ENCODE peak calls at places on chromosomes 7 and 10, in six cellular contexts. One of them, this sample, is unnamed.
A peak's percentile ranks its signal among the peaks of the same experiment; 100 is the strongest.

GRCh38 chr10:126049741-126050140 is 153.4 kb downstream of the FANK1 start:
- DNase-seq in IMR-90: peak; percentile 86
- DNase-seq in psoas muscle: no peak
- DNase-seq in mammary epithelial cell: peak; percentile 75
- DNase-seq in kidney epithelial cell: no peak
- DNase-seq in HCT116: no peak
- DNase-seq in this sample: no peak

GRCh38 chr7:20030915-20031362 is 186.2 kb downstream of the MACC1 start:
- DNase-seq in psoas muscle: no peak
- DNase-seq in mammary epithelial cell: peak; percentile 62
- DNase-seq in HCT116: peak; percentile 2
- DNase-seq in IMR-90: peak; percentile 50
- DNase-seq in kidney epithelial cell: no peak
- DNase-seq in this sample: no peak

GRCh38 chr10:25078659-25079429 is 62.4 kb downstream of the THNSL1 start:
- DNase-seq in IMR-90: no peak
- DNase-seq in psoas muscle: no peak
- DNase-seq in HCT116: no peak
- DNase-seq in kidney epithelial cell: no peak
- DNase-seq in mammary epithelial cell: no peak
- DNase-seq in this sample: no peak

GRCh38 chr7:150856303-150857275 is 4.3 kb downstream of the AOC1 start:
- DNase-seq in HCT116: no peak
- DNase-seq in psoas muscle: no peak
- DNase-seq in IMR-90: no peak
- DNase-seq in kidney epithelial cell: no peak
- DNase-seq in mammary epithelial cell: no peak
- DNase-seq in this sample: no peak

GRCh38 chr7:12746211-12746610 is 58.8 kb downstream of the ARL4A start:
- DNase-seq in mammary epithelial cell: no peak
- DNase-seq in IMR-90: no peak
- DNase-seq in psoas muscle: no peak
- DNase-seq in HCT116: no peak
- DNase-seq in kidney epithelial cell: no peak
- DNase-seq in this sample: no peak

GRCh38 chr7:117323585-117323876 is 673 bp upstream of the WNT2 start:
- DNase-seq in mammary epithelial cell: no peak
- DNase-seq in psoas muscle: no peak
- DNase-seq in HCT116: no peak
- DNase-seq in IMR-90: no peak
- DNase-seq in kidney epithelial cell: no peak
- DNase-seq in this sample: no peak

GRCh38 chr7:128450913-128451312 is 4.8 kb upstream of the HILPDA start:
- DNase-seq in mammary epithelial cell: no peak
- DNase-seq in psoas muscle: no peak
- DNase-seq in IMR-90: no peak
- DNase-seq in HCT116: no peak
- DNase-seq in kidney epithelial cell: no peak
- DNase-seq in this sample: no peak

GRCh38 chr7:129843982-129844840 is 108.5 kb downstream of the UBE2H start:
- DNase-seq in kidney epithelial cell: no peak
- DNase-seq in mammary epithelial cell: no peak
- DNase-seq in IMR-90: no peak
- DNase-seq in psoas muscle: no peak
- DNase-seq in HCT116: no peak
- DNase-seq in this sample: no peak

GRCh38 chr7:77651544-77652162 is 44.6 kb upstream of the RSBN1L start:
- DNase-seq in HCT116: peak; percentile 13
- DNase-seq in psoas muscle: no peak
- DNase-seq in IMR-90: peak; percentile 47
- DNase-seq in kidney epithelial cell: no peak
- DNase-seq in mammary epithelial cell: no peak
- DNase-seq in this sample: peak; percentile 45

GRCh38 chr7:133934262-133934973 is 192.7 kb upstream of the LRGUK start:
- DNase-seq in kidney epithelial cell: no peak
- DNase-seq in IMR-90: peak; percentile 31
- DNase-seq in psoas muscle: no peak
- DNase-seq in HCT116: no peak
- DNase-seq in mammary epithelial cell: no peak
- DNase-seq in this sample: no peak

GRCh38 chr10:114577133-114577532 is 80.9 kb downstream of the ABLIM1 start:
- DNase-seq in mammary epithelial cell: peak; percentile 74
- DNase-seq in IMR-90: peak; percentile 93
- DNase-seq in kidney epithelial cell: peak; percentile 56
- DNase-seq in HCT116: no peak
- DNase-seq in psoas muscle: no peak
- DNase-seq in this sample: no peak

GRCh38 chr10:71598673-71599072 is 120.9 kb downstream of the C10orf105 start:
- DNase-seq in mammary epithelial cell: no peak
- DNase-seq in HCT116: no peak
- DNase-seq in IMR-90: no peak
- DNase-seq in kidney epithelial cell: no peak
- DNase-seq in psoas muscle: peak; percentile 94
- DNase-seq in this sample: no peak

GRCh38 chr7:74380720-74381119 is 73.0 kb upstream of the GTF2IRD1 start:
- DNase-seq in kidney epithelial cell: no peak
- DNase-seq in psoas muscle: no peak
- DNase-seq in IMR-90: no peak
- DNase-seq in HCT116: no peak
- DNase-seq in mammary epithelial cell: no peak
- DNase-seq in this sample: no peak

GRCh38 chr7:101535333-101535732 is 93.8 kb downstream of the MYL10 start:
- DNase-seq in HCT116: no peak
- DNase-seq in psoas muscle: no peak
- DNase-seq in kidney epithelial cell: no peak
- DNase-seq in IMR-90: no peak
- DNase-seq in mammary epithelial cell: no peak
- DNase-seq in this sample: no peak

GRCh38 chr10:123009105-123009805 is 449 bp downstream of the ACADSB start:
- DNase-seq in IMR-90: no peak
- DNase-seq in kidney epithelial cell: no peak
- DNase-seq in mammary epithelial cell: peak; percentile 3
- DNase-seq in HCT116: no peak
- DNase-seq in psoas muscle: peak; percentile 60
- DNase-seq in this sample: peak; percentile 16

GRCh38 chr10:48684792-48685651 is at the start of gene WDFY4:
- DNase-seq in kidney epithelial cell: no peak
- DNase-seq in HCT116: no peak
- DNase-seq in mammary epithelial cell: no peak
- DNase-seq in IMR-90: no peak
- DNase-seq in psoas muscle: no peak
- DNase-seq in this sample: no peak

GRCh38 chr10:5525581-5526271 is 965 bp downstream of the CALML3 start:
- DNase-seq in psoas muscle: peak; percentile 44
- DNase-seq in kidney epithelial cell: no peak
- DNase-seq in mammary epithelial cell: peak; percentile 90
- DNase-seq in IMR-90: no peak
- DNase-seq in HCT116: no peak
- DNase-seq in this sample: no peak

GRCh38 chr7:44415510-44415909 is 74.9 kb downstream of the NUDCD3 start:
- DNase-seq in HCT116: no peak
- DNase-seq in IMR-90: peak; percentile 20
- DNase-seq in psoas muscle: no peak
- DNase-seq in mammary epithelial cell: no peak
- DNase-seq in kidney epithelial cell: peak; percentile 29
- DNase-seq in this sample: no peak
- H3K36me3 ChIP-seq in HCT116: no peaks in the 10 kb centered on the region
- H3K36me3 ChIP-seq in IMR-90: peaks cover 9% of the 10 kb centered on the region
- H3K36me3 ChIP-seq in psoas muscle: no peaks in the 10 kb centered on the region
- H3K36me3 ChIP-seq in mammary epithelial cell: no peaks in the 10 kb centered on the region
- H3K36me3 ChIP-seq in kidney epithelial cell: no peaks in the 10 kb centered on the region
- H3K36me3 ChIP-seq in this sample: peaks cover 31% of the 10 kb centered on the region

GRCh38 chr10:103441206-103441605 is 11.0 kb downstream of the CALHM2 start:
- DNase-seq in psoas muscle: no peak
- DNase-seq in kidney epithelial cell: no peak
- DNase-seq in mammary epithelial cell: no peak
- DNase-seq in HCT116: no peak
- DNase-seq in IMR-90: no peak
- DNase-seq in this sample: no peak

GRCh38 chr10:103441611-103442010 is 10.6 kb downstream of the CALHM2 start:
- DNase-seq in psoas muscle: no peak
- DNase-seq in IMR-90: no peak
- DNase-seq in HCT116: no peak
- DNase-seq in mammary epithelial cell: no peak
- DNase-seq in kidney epithelial cell: no peak
- DNase-seq in this sample: no peak

GRCh38 chr10:103439776-103440175 is 12.4 kb downstream of the CALHM2 start:
- DNase-seq in psoas muscle: no peak
- DNase-seq in IMR-90: no peak
- DNase-seq in kidney epithelial cell: no peak
- DNase-seq in HCT116: no peak
- DNase-seq in mammary epithelial cell: no peak
- DNase-seq in this sample: no peak

GRCh38 chr10:103442031-103442461 is 10.1 kb downstream of the CALHM2 start:
- DNase-seq in psoas muscle: peak; percentile 66
- DNase-seq in kidney epithelial cell: no peak
- DNase-seq in mammary epithelial cell: no peak
- DNase-seq in IMR-90: peak; percentile 55
- DNase-seq in HCT116: no peak
- DNase-seq in this sample: no peak

DNA sequence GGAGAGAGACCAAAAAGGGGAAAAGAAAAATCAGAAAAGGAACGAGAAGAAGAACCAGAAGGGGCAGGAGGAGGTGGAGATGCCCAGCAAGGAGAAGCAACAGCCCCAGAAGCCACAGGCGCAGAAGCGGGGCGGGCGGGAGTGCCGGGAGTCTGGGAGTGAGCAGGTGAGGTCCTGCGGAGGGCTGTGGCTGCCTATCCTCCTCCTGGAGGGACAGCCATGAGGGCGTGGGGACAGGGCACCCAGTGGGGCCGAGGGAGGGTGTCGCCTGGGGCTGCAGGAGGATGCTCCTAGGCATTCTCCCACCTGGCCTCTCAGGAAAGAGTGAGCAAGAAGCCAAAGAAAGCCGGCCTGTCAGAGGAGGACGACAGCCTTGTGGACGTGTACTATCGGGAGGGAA is 11.8 kb downstream of the CALHM2 start:
- DNase-seq in HCT116: no peak
- DNase-seq in kidney epithelial cell: no peak
- DNase-seq in mammary epithelial cell: no peak
- DNase-seq in IMR-90: no peak
- DNase-seq in psoas muscle: no peak
- DNase-seq in this sample: no peak
- H3K36me3 ChIP-seq in HCT116: peaks cover 86% of the 10 kb centered on the region
- H3K36me3 ChIP-seq in kidney epithelial cell: peaks cover 2% of the 10 kb centered on the region
- H3K36me3 ChIP-seq in mammary epithelial cell: peaks cover 41% of the 10 kb centered on the region
- H3K36me3 ChIP-seq in IMR-90: peaks cover 74% of the 10 kb centered on the region
- H3K36me3 ChIP-seq in psoas muscle: peaks cover 14% of the 10 kb centered on the region
- H3K36me3 ChIP-seq in this sample: peaks cover 8% of the 10 kb centered on the region

GRCh38 chr7:44438851-44439250 is 51.6 kb downstream of the NUDCD3 start:
- DNase-seq in mammary epithelial cell: no peak
- DNase-seq in HCT116: no peak
- DNase-seq in psoas muscle: no peak
- DNase-seq in kidney epithelial cell: no peak
- DNase-seq in IMR-90: peak; percentile 43
- DNase-seq in this sample: no peak
- H3K36me3 ChIP-seq in mammary epithelial cell: no peaks in the 10 kb centered on the region
- H3K36me3 ChIP-seq in HCT116: no peaks in the 10 kb centered on the region
- H3K36me3 ChIP-seq in psoas muscle: no peaks in the 10 kb centered on the region
- H3K36me3 ChIP-seq in kidney epithelial cell: no peaks in the 10 kb centered on the region
- H3K36me3 ChIP-seq in IMR-90: peaks cover 1% of the 10 kb centered on the region
- H3K36me3 ChIP-seq in this sample: no peaks in the 10 kb centered on the region

GRCh38 chr10:100120550-100120949 is 38.9 kb upstream of the CPN1 start:
- DNase-seq in HCT116: no peak
- DNase-seq in kidney epithelial cell: no peak
- DNase-seq in IMR-90: no peak
- DNase-seq in mammary epithelial cell: no peak
- DNase-seq in psoas muscle: no peak
- DNase-seq in this sample: no peak

GRCh38 chr10:100119726-100120125 is 38.1 kb upstream of the CPN1 start:
- DNase-seq in HCT116: no peak
- DNase-seq in IMR-90: no peak
- DNase-seq in kidney epithelial cell: no peak
- DNase-seq in mammary epithelial cell: no peak
- DNase-seq in psoas muscle: no peak
- DNase-seq in this sample: no peak

GRCh38 chr10:100124097-100124496 is 42.4 kb upstream of the CPN1 start:
- DNase-seq in mammary epithelial cell: no peak
- DNase-seq in psoas muscle: no peak
- DNase-seq in IMR-90: no peak
- DNase-seq in HCT116: no peak
- DNase-seq in kidney epithelial cell: no peak
- DNase-seq in this sample: no peak

GRCh38 chr10:100122780-100123179 is 41.1 kb upstream of the CPN1 start:
- DNase-seq in mammary epithelial cell: no peak
- DNase-seq in HCT116: no peak
- DNase-seq in IMR-90: no peak
- DNase-seq in kidney epithelial cell: no peak
- DNase-seq in psoas muscle: no peak
- DNase-seq in this sample: no peak
- H3K36me3 ChIP-seq in mammary epithelial cell: no peaks in the 10 kb centered on the region
- H3K36me3 ChIP-seq in HCT116: no peaks in the 10 kb centered on the region
- H3K36me3 ChIP-seq in IMR-90: no peaks in the 10 kb centered on the region
- H3K36me3 ChIP-seq in kidney epithelial cell: no peaks in the 10 kb centered on the region
- H3K36me3 ChIP-seq in psoas muscle: no peaks in the 10 kb centered on the region
- H3K36me3 ChIP-seq in this sample: no peaks in the 10 kb centered on the region

DNA sequence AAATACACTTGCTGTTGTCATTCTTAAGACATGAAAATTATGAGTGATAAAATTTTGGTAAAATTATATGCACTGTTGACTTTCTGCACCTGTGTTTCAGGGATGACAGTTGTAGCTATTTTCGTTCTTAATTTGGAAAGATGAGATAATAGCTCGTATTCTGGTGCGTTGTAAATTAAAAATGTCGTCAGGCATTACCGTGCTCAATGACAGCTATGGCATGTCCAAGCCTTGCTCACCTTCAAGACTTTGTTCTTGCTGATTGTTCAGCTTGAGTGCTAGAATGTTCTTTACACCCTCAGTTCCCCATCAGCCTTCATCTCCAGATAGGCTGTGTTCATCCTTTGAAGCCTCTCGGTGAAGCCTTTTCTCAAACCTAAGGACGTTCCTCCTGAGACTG is 21.5 kb downstream of the TRRAP start:
- DNase-seq in psoas muscle: no peak
- DNase-seq in mammary epithelial cell: no peak
- DNase-seq in HCT116: no peak
- DNase-seq in IMR-90: no peak
- DNase-seq in kidney epithelial cell: no peak
- DNase-seq in this sample: no peak
- H3K36me3 ChIP-seq in psoas muscle: peaks cover 8% of the 10 kb centered on the region
- H3K36me3 ChIP-seq in mammary epithelial cell: peaks cover 44% of the 10 kb centered on the region
- H3K36me3 ChIP-seq in HCT116: peaks cover 55% of the 10 kb centered on the region
- H3K36me3 ChIP-seq in IMR-90: peaks cover 58% of the 10 kb centered on the region
- H3K36me3 ChIP-seq in kidney epithelial cell: peaks cover 5% of the 10 kb centered on the region
- H3K36me3 ChIP-seq in this sample: peaks cover 49% of the 10 kb centered on the region

GRCh38 chr7:149607683-149608082 is 110.1 kb upstream of the ZNF746 start:
- DNase-seq in psoas muscle: no peak
- DNase-seq in kidney epithelial cell: no peak
- DNase-seq in HCT116: no peak
- DNase-seq in mammary epithelial cell: no peak
- DNase-seq in IMR-90: no peak
- DNase-seq in this sample: no peak

GRCh38 chr7:149610441-149611011 is 112.9 kb upstream of the ZNF746 start:
- DNase-seq in kidney epithelial cell: no peak
- DNase-seq in psoas muscle: no peak
- DNase-seq in HCT116: no peak
- DNase-seq in mammary epithelial cell: no peak
- DNase-seq in IMR-90: no peak
- DNase-seq in this sample: no peak

GRCh38 chr7:149605696-149606095 is 108.1 kb upstream of the ZNF746 start:
- DNase-seq in kidney epithelial cell: no peak
- DNase-seq in mammary epithelial cell: no peak
- DNase-seq in psoas muscle: no peak
- DNase-seq in IMR-90: no peak
- DNase-seq in HCT116: no peak
- DNase-seq in this sample: no peak

GRCh38 chr7:149606826-149607225 is 109.2 kb upstream of the ZNF746 start:
- DNase-seq in psoas muscle: no peak
- DNase-seq in kidney epithelial cell: no peak
- DNase-seq in IMR-90: no peak
- DNase-seq in HCT116: no peak
- DNase-seq in mammary epithelial cell: no peak
- DNase-seq in this sample: no peak

GRCh38 chr7:149608168-149608567 is 110.6 kb upstream of the ZNF746 start:
- DNase-seq in IMR-90: no peak
- DNase-seq in mammary epithelial cell: no peak
- DNase-seq in HCT116: no peak
- DNase-seq in psoas muscle: no peak
- DNase-seq in kidney epithelial cell: no peak
- DNase-seq in this sample: no peak
- H3K36me3 ChIP-seq in IMR-90: peaks cover 40% of the 10 kb centered on the region
- H3K36me3 ChIP-seq in mammary epithelial cell: peaks cover 14% of the 10 kb centered on the region
- H3K36me3 ChIP-seq in HCT116: peaks cover 32% of the 10 kb centered on the region
- H3K36me3 ChIP-seq in psoas muscle: peaks cover 12% of the 10 kb centered on the region
- H3K36me3 ChIP-seq in kidney epithelial cell: no peaks in the 10 kb centered on the region
- H3K36me3 ChIP-seq in this sample: peaks cover 16% of the 10 kb centered on the region

This sample was measured in naive thymus-derived CD4-positive, alpha-beta T cell.